ENCODE peak calls at places on chromosomes 11 and 22, in seven cellular contexts. One of them, this sample, is unnamed.

GRCh38 chr11:83219095-83219494 is 25.6 kb downstream of the ANKRD42 start:
- DNase-seq in adrenal gland: no peak
- DNase-seq in gastrocnemius medialis: no peak
- DNase-seq in thoracic aorta: no peak
- DNase-seq in upper lobe of left lung: no peak
- DNase-seq in Panc1: no peak
- DNase-seq in cardiac muscle cell: peak; percentile 29
- DNase-seq in this sample: no peak

GRCh38 chr11:1126491-1126926 is 31.2 kb upstream of the MUC5AC start:
- DNase-seq in adrenal gland: no peak
- DNase-seq in cardiac muscle cell: no peak
- DNase-seq in gastrocnemius medialis: no peak
- DNase-seq in thoracic aorta: no peak
- DNase-seq in upper lobe of left lung: peak; percentile 49
- DNase-seq in Panc1: no peak
- DNase-seq in this sample: no peak

GRCh38 chr22:36757608-36758220 is 18.2 kb downstream of the IFT27 start:
- DNase-seq in gastrocnemius medialis: peak; percentile 66
- DNase-seq in thoracic aorta: no peak
- DNase-seq in upper lobe of left lung: no peak
- DNase-seq in Panc1: no peak
- DNase-seq in cardiac muscle cell: peak; percentile 79
- DNase-seq in adrenal gland: peak; percentile 84
- DNase-seq in this sample: peak; percentile 60

GRCh38 chr22:37049224-37049623 is 2.3 kb upstream of the KCTD17 start:
- DNase-seq in upper lobe of left lung: no peak
- DNase-seq in adrenal gland: no peak
- DNase-seq in gastrocnemius medialis: no peak
- DNase-seq in Panc1: no peak
- DNase-seq in thoracic aorta: no peak
- DNase-seq in cardiac muscle cell: no peak
- DNase-seq in this sample: no peak

GRCh38 chr22:33405194-33405593 is 347.0 kb upstream of the SYN3 start:
- DNase-seq in Panc1: no peak
- DNase-seq in cardiac muscle cell: no peak
- DNase-seq in adrenal gland: no peak
- DNase-seq in thoracic aorta: no peak
- DNase-seq in upper lobe of left lung: no peak
- DNase-seq in gastrocnemius medialis: no peak
- DNase-seq in this sample: no peak

GRCh38 chr11:5092821-5093585 is 23.6 kb downstream of the OR52E1 start:
- DNase-seq in adrenal gland: no peak
- DNase-seq in cardiac muscle cell: no peak
- DNase-seq in thoracic aorta: no peak
- DNase-seq in upper lobe of left lung: no peak
- DNase-seq in Panc1: no peak
- DNase-seq in gastrocnemius medialis: no peak
- DNase-seq in this sample: no peak

GRCh38 chr11:70769106-70769505 is 370.8 kb downstream of the CTTN start:
- DNase-seq in adrenal gland: peak; percentile 41
- DNase-seq in gastrocnemius medialis: no peak
- DNase-seq in Panc1: no peak
- DNase-seq in upper lobe of left lung: no peak
- DNase-seq in thoracic aorta: no peak
- DNase-seq in cardiac muscle cell: no peak
- DNase-seq in this sample: no peak

GRCh38 chr11:121089566-121089965 is 11.5 kb upstream of the TECTA start:
- DNase-seq in upper lobe of left lung: no peak
- DNase-seq in Panc1: no peak
- DNase-seq in cardiac muscle cell: no peak
- DNase-seq in gastrocnemius medialis: no peak
- DNase-seq in thoracic aorta: no peak
- DNase-seq in adrenal gland: no peak
- DNase-seq in this sample: no peak

GRCh38 chr22:47465809-47466208 is 703.4 kb downstream of the TBC1D22A start:
- DNase-seq in cardiac muscle cell: no peak
- DNase-seq in adrenal gland: no peak
- DNase-seq in gastrocnemius medialis: no peak
- DNase-seq in Panc1: no peak
- DNase-seq in thoracic aorta: no peak
- DNase-seq in upper lobe of left lung: no peak
- DNase-seq in this sample: no peak

GRCh38 chr22:44260216-44261035 is 52.3 kb downstream of the SHISAL1 start:
- DNase-seq in Panc1: no peak
- DNase-seq in cardiac muscle cell: no peak
- DNase-seq in upper lobe of left lung: no peak
- DNase-seq in adrenal gland: peak; percentile 7
- DNase-seq in thoracic aorta: no peak
- DNase-seq in gastrocnemius medialis: no peak
- DNase-seq in this sample: no peak

GRCh38 chr11:8250981-8251620 is 12.6 kb downstream of the LMO1 start:
- DNase-seq in thoracic aorta: no peak
- DNase-seq in gastrocnemius medialis: peak; percentile 11
- DNase-seq in upper lobe of left lung: no peak
- DNase-seq in adrenal gland: peak; percentile 10
- DNase-seq in Panc1: no peak
- DNase-seq in cardiac muscle cell: no peak
- DNase-seq in this sample: no peak

GRCh38 chr11:68942751-68943271 is 38.0 kb downstream of the MRGPRD start:
- DNase-seq in adrenal gland: no peak
- DNase-seq in cardiac muscle cell: no peak
- DNase-seq in gastrocnemius medialis: no peak
- DNase-seq in Panc1: no peak
- DNase-seq in upper lobe of left lung: peak; percentile 57
- DNase-seq in thoracic aorta: no peak
- DNase-seq in this sample: no peak

GRCh38 chr22:44448271-44448780 is 49.7 kb downstream of the RTL6 start:
- DNase-seq in thoracic aorta: peak; percentile 46
- DNase-seq in Panc1: peak; percentile 24
- DNase-seq in adrenal gland: peak; percentile 91
- DNase-seq in cardiac muscle cell: no peak
- DNase-seq in gastrocnemius medialis: peak; percentile 28
- DNase-seq in upper lobe of left lung: no peak
- DNase-seq in this sample: no peak

GRCh38 chr22:50218996-50219727 is 18.4 kb downstream of the SELENOO start:
- DNase-seq in gastrocnemius medialis: peak; percentile 87
- DNase-seq in upper lobe of left lung: peak; percentile 95
- DNase-seq in Panc1: no peak
- DNase-seq in cardiac muscle cell: peak; percentile 47
- DNase-seq in adrenal gland: peak; percentile 92
- DNase-seq in thoracic aorta: no peak
- DNase-seq in this sample: no peak

GRCh38 chr22:48717076-48717810 is 1110.4 kb downstream of the BRD1 start:
- DNase-seq in cardiac muscle cell: no peak
- DNase-seq in gastrocnemius medialis: no peak
- DNase-seq in Panc1: no peak
- DNase-seq in upper lobe of left lung: peak; percentile 29
- DNase-seq in thoracic aorta: no peak
- DNase-seq in adrenal gland: no peak
- DNase-seq in this sample: no peak

GRCh38 chr22:36374603-36375024 is 13.2 kb downstream of the MYH9 start:
- DNase-seq in Panc1: no peak
- DNase-seq in thoracic aorta: no peak
- DNase-seq in adrenal gland: peak; percentile 64
- DNase-seq in gastrocnemius medialis: no peak
- DNase-seq in cardiac muscle cell: no peak
- DNase-seq in upper lobe of left lung: no peak
- DNase-seq in this sample: no peak

GRCh38 chr22:41913842-41914534 is 886 bp downstream of the SHISA8 start:
- DNase-seq in adrenal gland: peak; percentile 27
- DNase-seq in thoracic aorta: no peak
- DNase-seq in cardiac muscle cell: peak; percentile 48
- DNase-seq in Panc1: no peak
- DNase-seq in gastrocnemius medialis: no peak
- DNase-seq in upper lobe of left lung: peak; percentile 82
- DNase-seq in this sample: peak; percentile 24

GRCh38 chr22:41915783-41916493 is 1.1 kb upstream of the SHISA8 start:
- DNase-seq in Panc1: no peak
- DNase-seq in cardiac muscle cell: no peak
- DNase-seq in adrenal gland: no peak
- DNase-seq in gastrocnemius medialis: no peak
- DNase-seq in thoracic aorta: no peak
- DNase-seq in upper lobe of left lung: no peak
- DNase-seq in this sample: no peak

GRCh38 chr22:41915035-41915782 is at the start of gene SHISA8:
- DNase-seq in gastrocnemius medialis: no peak
- DNase-seq in cardiac muscle cell: peak; percentile 66
- DNase-seq in adrenal gland: peak; percentile 70
- DNase-seq in upper lobe of left lung: peak; percentile 92
- DNase-seq in thoracic aorta: no peak
- DNase-seq in Panc1: no peak
- DNase-seq in this sample: peak; percentile 61

GRCh38 chr22:41913040-41913719 is 1.7 kb downstream of the SHISA8 start:
- DNase-seq in cardiac muscle cell: no peak
- DNase-seq in upper lobe of left lung: no peak
- DNase-seq in Panc1: no peak
- DNase-seq in thoracic aorta: no peak
- DNase-seq in adrenal gland: peak; percentile 72
- DNase-seq in gastrocnemius medialis: no peak
- DNase-seq in this sample: no peak

DNA sequence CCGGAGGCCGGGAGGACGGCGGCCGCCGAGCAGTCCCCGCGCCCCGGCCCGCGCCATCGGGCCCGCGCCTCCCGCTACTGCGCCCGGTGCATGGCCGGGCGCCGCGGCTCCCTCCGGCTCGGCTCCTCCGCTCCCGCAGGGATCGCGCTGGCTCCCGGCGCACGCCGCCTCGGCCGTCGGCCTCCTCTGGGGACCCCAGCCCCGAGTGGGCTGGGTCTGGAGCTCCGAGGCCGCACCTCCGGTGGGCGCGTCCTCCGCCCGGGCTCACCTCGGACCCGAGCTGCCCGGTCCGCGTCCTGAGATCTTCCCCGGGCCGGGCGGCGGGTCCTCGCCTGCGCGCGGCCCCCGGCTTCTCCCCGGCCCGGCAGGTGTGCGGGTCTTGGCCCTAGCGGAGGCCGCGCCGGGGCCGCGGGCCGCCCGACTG is 251 bp downstream of the SHISA8 start:
- DNase-seq in Panc1: no peak
- DNase-seq in gastrocnemius medialis: no peak
- DNase-seq in upper lobe of left lung: no peak
- DNase-seq in cardiac muscle cell: no peak
- DNase-seq in adrenal gland: no peak
- DNase-seq in thoracic aorta: no peak
- DNase-seq in this sample: no peak
- H3K4me1 ChIP-seq in Panc1: no peaks in the 10 kb centered on the region
- H3K4me1 ChIP-seq in gastrocnemius medialis: peaks cover 20% of the 10 kb centered on the region
- H3K4me1 ChIP-seq in upper lobe of left lung: peaks cover 46% of the 10 kb centered on the region
- H3K4me1 ChIP-seq in cardiac muscle cell: peaks cover 9% of the 10 kb centered on the region
- H3K4me1 ChIP-seq in adrenal gland: peaks cover 31% of the 10 kb centered on the region
- H3K4me1 ChIP-seq in thoracic aorta: peaks cover 44% of the 10 kb centered on the region
- H3K4me1 ChIP-seq in this sample: peaks cover 51% of the 10 kb centered on the region

GRCh38 chr11:117061256-117061655 is 37.0 kb downstream of the SIK3 start:
- DNase-seq in adrenal gland: no peak
- DNase-seq in upper lobe of left lung: no peak
- DNase-seq in Panc1: no peak
- DNase-seq in thoracic aorta: no peak
- DNase-seq in gastrocnemius medialis: no peak
- DNase-seq in cardiac muscle cell: no peak
- DNase-seq in this sample: no peak
- H3K27me3 ChIP-seq in adrenal gland: no peaks in the 10 kb centered on the region
- H3K27me3 ChIP-seq in upper lobe of left lung: no peaks in the 10 kb centered on the region
- H3K27me3 ChIP-seq in Panc1: no peaks in the 10 kb centered on the region
- H3K27me3 ChIP-seq in thoracic aorta: no peaks in the 10 kb centered on the region
- H3K27me3 ChIP-seq in gastrocnemius medialis: no peaks in the 10 kb centered on the region
- H3K27me3 ChIP-seq in cardiac muscle cell: no peaks in the 10 kb centered on the region
- H3K27me3 ChIP-seq in this sample: no peaks in the 10 kb centered on the region

GRCh38 chr22:17084554-17085276 is at the start of gene IL17RA:
- DNase-seq in cardiac muscle cell: peak; percentile 88
- DNase-seq in Panc1: peak; percentile 32
- DNase-seq in adrenal gland: peak; percentile 90
- DNase-seq in gastrocnemius medialis: peak; percentile 76
- DNase-seq in upper lobe of left lung: peak; percentile 97
- DNase-seq in thoracic aorta: peak; percentile 51
- DNase-seq in this sample: peak; percentile 95

GRCh38 chr22:17086750-17087149 is 1.9 kb downstream of the IL17RA start:
- DNase-seq in thoracic aorta: no peak
- DNase-seq in adrenal gland: no peak
- DNase-seq in upper lobe of left lung: no peak
- DNase-seq in gastrocnemius medialis: no peak
- DNase-seq in cardiac muscle cell: no peak
- DNase-seq in Panc1: no peak
- DNase-seq in this sample: peak; percentile 38

GRCh38 chr22:17086301-17086700 is 1.5 kb downstream of the IL17RA start:
- DNase-seq in Panc1: no peak
- DNase-seq in cardiac muscle cell: no peak
- DNase-seq in thoracic aorta: no peak
- DNase-seq in upper lobe of left lung: no peak
- DNase-seq in adrenal gland: no peak
- DNase-seq in gastrocnemius medialis: no peak
- DNase-seq in this sample: no peak

GRCh38 chr22:17085277-17086091 is 684 bp downstream of the IL17RA start:
- DNase-seq in cardiac muscle cell: no peak
- DNase-seq in Panc1: no peak
- DNase-seq in gastrocnemius medialis: no peak
- DNase-seq in adrenal gland: peak; percentile 44
- DNase-seq in thoracic aorta: no peak
- DNase-seq in upper lobe of left lung: peak; percentile 92
- DNase-seq in this sample: no peak

GRCh38 chr22:17087176-17088131 is 2.7 kb downstream of the IL17RA start:
- DNase-seq in thoracic aorta: no peak
- DNase-seq in upper lobe of left lung: no peak
- DNase-seq in Panc1: no peak
- DNase-seq in cardiac muscle cell: no peak
- DNase-seq in adrenal gland: no peak
- DNase-seq in gastrocnemius medialis: no peak
- DNase-seq in this sample: peak; percentile 85
- H3K4me3 ChIP-seq in thoracic aorta: peak overlapping the region; percentile 98
- H3K4me3 ChIP-seq in upper lobe of left lung: no peak overlapping the region
- H3K4me3 ChIP-seq in Panc1: no peak overlapping the region
- H3K4me3 ChIP-seq in cardiac muscle cell: no peak overlapping the region
- H3K4me3 ChIP-seq in adrenal gland: no peak overlapping the region
- H3K4me3 ChIP-seq in gastrocnemius medialis: no peak overlapping the region
- H3K4me3 ChIP-seq in this sample: peak overlapping the region; percentile 82

GRCh38 chr11:122161191-122161590 is 45.2 kb upstream of the BLID start:
- DNase-seq in gastrocnemius medialis: no peak
- DNase-seq in Panc1: no peak
- DNase-seq in thoracic aorta: no peak
- DNase-seq in adrenal gland: no peak
- DNase-seq in cardiac muscle cell: no peak
- DNase-seq in upper lobe of left lung: no peak
- DNase-seq in this sample: no peak

GRCh38 chr11:122157540-122158173 is 41.6 kb upstream of the BLID start:
- DNase-seq in thoracic aorta: no peak
- DNase-seq in adrenal gland: no peak
- DNase-seq in gastrocnemius medialis: no peak
- DNase-seq in Panc1: no peak
- DNase-seq in upper lobe of left lung: no peak
- DNase-seq in cardiac muscle cell: no peak
- DNase-seq in this sample: no peak

GRCh38 chr11:122162095-122162494 is 46.1 kb upstream of the BLID start:
- DNase-seq in Panc1: no peak
- DNase-seq in cardiac muscle cell: no peak
- DNase-seq in upper lobe of left lung: no peak
- DNase-seq in thoracic aorta: no peak
- DNase-seq in gastrocnemius medialis: no peak
- DNase-seq in adrenal gland: no peak
- DNase-seq in this sample: no peak

GRCh38 chr11:122159861-122160260 is 43.8 kb upstream of the BLID start:
- DNase-seq in gastrocnemius medialis: no peak
- DNase-seq in adrenal gland: no peak
- DNase-seq in thoracic aorta: no peak
- DNase-seq in upper lobe of left lung: no peak
- DNase-seq in cardiac muscle cell: no peak
- DNase-seq in Panc1: no peak
- DNase-seq in this sample: no peak

GRCh38 chr11:122159173-122159701 is 43.2 kb upstream of the BLID start:
- DNase-seq in Panc1: no peak
- DNase-seq in cardiac muscle cell: peak; percentile 1
- DNase-seq in upper lobe of left lung: no peak
- DNase-seq in gastrocnemius medialis: peak; percentile 23
- DNase-seq in thoracic aorta: no peak
- DNase-seq in adrenal gland: no peak
- DNase-seq in this sample: no peak
- H3K4me1 ChIP-seq in Panc1: peaks cover 52% of the 10 kb centered on the region
- H3K4me1 ChIP-seq in cardiac muscle cell: no peaks in the 10 kb centered on the region
- H3K4me1 ChIP-seq in upper lobe of left lung: peaks cover 6% of the 10 kb centered on the region
- H3K4me1 ChIP-seq in gastrocnemius medialis: peaks cover 13% of the 10 kb centered on the region
- H3K4me1 ChIP-seq in thoracic aorta: peaks cover 79% of the 10 kb centered on the region
- H3K4me1 ChIP-seq in adrenal gland: no peaks in the 10 kb centered on the region
- H3K4me1 ChIP-seq in this sample: no peaks in the 10 kb centered on the region

This sample was measured in CD4-positive, CD25-positive, alpha-beta regulatory T cell.